ENCODE peak calls at places on chromosome 7, in eight cellular contexts. I is HAP-1; M is left ventricle myocardium inferior; U is GM23338; O is CD8-positive, alpha-beta memory T cell; D is heart left ventricle; K is lower lobe of right lung; H is PC-3. N is an unnamed sample.
A peak's percentile ranks its signal among the peaks of the same experiment; 100 is the strongest.

GRCh38 chr7:156478486-156478885 is 162.1 kb upstream of the RNF32 start:
- DNase-seq in I (no peak), M (no peak), U (no peak), O (no peak), D (no peak), K (no peak), H (no peak), N (no peak)

GRCh38 chr7:94182066-94182465 is 177.9 kb upstream of the BET1 start:
- DNase-seq in I (no peak), M (no peak), U (no peak), O (no peak), D (no peak), K (no peak), H (peak; percentile 80), N (no peak)

GRCh38 chr7:134645935-134646334 is 718 bp upstream of the BPGM start:
- DNase-seq in I (no peak), M (no peak), U (peak; percentile 6), O (no peak), D (no peak), K (no peak), H (peak; percentile 12), N (no peak)

GRCh38 chr7:150570712-150571465 is 3.7 kb downstream of the GIMAP4 start:
- DNase-seq in I (no peak), M (no peak), U (no peak), O (no peak), D (no peak), K (no peak), H (no peak), N (no peak)

GRCh38 chr7:100917018-100917365 is 21.3 kb upstream of the ACHE start:
- DNase-seq in I (no peak), M (no peak), U (no peak), O (no peak), D (no peak), K (no peak), H (no peak), N (no peak)

GRCh38 chr7:33128631-33128989 is 754 bp upstream of the BBS9 start:
- DNase-seq in I (no peak), M (no peak), U (no peak), O (no peak), D (no peak), K (no peak), H (no peak), N (no peak)

GRCh38 chr7:67673861-67674260 is 677.2 kb downstream of the TYW1 start:
- DNase-seq in I (no peak), M (no peak), U (no peak), O (no peak), D (no peak), K (no peak), H (no peak), N (no peak)

GRCh38 chr7:122974229-122974628 is 21.3 kb downstream of the TAS2R16 start:
- DNase-seq in I (no peak), M (no peak), U (peak; percentile 28), O (no peak), D (no peak), K (no peak), H (no peak), N (no peak)

GRCh38 chr7:16708980-16709379 is 44.6 kb upstream of the TSPAN13 start:
- DNase-seq in I (no peak), M (no peak), U (peak; percentile 15), O (no peak), D (no peak), K (no peak), H (peak; percentile 82), N (no peak)

GRCh38 chr7:27101906-27102577 is 441 bp downstream of the HOXA2 start:
- DNase-seq in I (no peak), M (no peak), U (peak; percentile 35), O (no peak), D (no peak), K (no peak), H (no peak), N (no peak)

GRCh38 chr7:130394421-130395188 is 14.3 kb downstream of the CPA1 start:
- DNase-seq in I (no peak), M (no peak), U (peak; percentile 11), O (no peak), D (no peak), K (no peak), H (no peak), N (no peak)

GRCh38 chr7:120054376-120055100 is 218.4 kb upstream of the KCND2 start:
- DNase-seq in I (no peak), M (no peak), U (no peak), O (no peak), D (no peak), K (no peak), H (no peak), N (no peak)

GRCh38 chr7:77409005-77409738 is 7.0 kb downstream of the GSAP start:
- DNase-seq in I (peak; percentile 67), M (no peak), U (no peak), O (no peak), D (no peak), K (no peak), H (peak; percentile 84), N (no peak)

GRCh38 chr7:47337021-47337492 is 244.9 kb downstream of the TNS3 start:
- DNase-seq in I (no peak), M (no peak), U (no peak), O (no peak), D (no peak), K (no peak), H (no peak), N (no peak)

GRCh38 chr7:111927383-111928019 is 278.7 kb downstream of the DOCK4 start:
- DNase-seq in I (peak; percentile 88), M (no peak), U (peak; percentile 68), O (no peak), D (no peak), K (no peak), H (no peak), N (no peak)

GRCh38 chr7:73893342-73894101 is 32.6 kb downstream of the TMEM270 start:
- DNase-seq in I (no peak), M (peak; percentile 85), U (no peak), O (no peak), D (peak; percentile 90), K (peak; percentile 59), H (no peak), N (no peak)

DNA sequence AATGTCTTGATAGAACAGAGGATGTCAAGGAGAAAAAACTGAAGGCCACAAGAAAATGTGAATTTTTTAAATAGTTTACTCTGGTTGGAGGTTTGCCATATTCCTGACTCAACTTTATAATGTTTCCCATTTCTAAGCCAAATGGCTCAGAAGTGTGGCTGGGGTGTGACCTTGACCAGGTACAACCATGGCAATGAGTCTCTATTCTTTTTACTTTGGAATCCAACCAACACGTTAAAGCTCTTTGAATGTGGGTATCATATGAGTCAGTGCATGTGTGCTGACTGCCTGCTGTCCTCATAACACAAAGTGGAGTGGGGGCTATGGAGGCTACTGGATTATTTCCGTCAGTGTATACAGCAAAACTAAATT is 33.5 kb upstream of the DLD start:
- DNase-seq in I (no peak), M (no peak), U (no peak), O (no peak), D (no peak), K (no peak), H (peak; percentile 76), N (no peak)
- H3K4me1 ChIP-seq in I (no peaks in the 10 kb centered on the region), M (no peaks in the 10 kb centered on the region), U (no peaks in the 10 kb centered on the region), O (peaks cover 23% of the 10 kb centered on the region), D (no peaks in the 10 kb centered on the region), K (peaks cover 10% of the 10 kb centered on the region), H (peaks cover 17% of the 10 kb centered on the region), N (peaks cover 9% of the 10 kb centered on the region)

GRCh38 chr7:154676422-154677073 is 326.4 kb downstream of the PAXIP1 start:
- DNase-seq in I (no peak), M (no peak), U (no peak), O (no peak), D (no peak), K (peak; percentile 54), H (no peak), N (no peak)
- H3K4me3 ChIP-seq in I (no peak overlapping the region), M (no peak overlapping the region), U (no peak overlapping the region), O (no peak overlapping the region), D (no peak overlapping the region), K (no peak overlapping the region), H (no peak overlapping the region), N (no peak overlapping the region)

GRCh38 chr7:105323366-105323765 is 65.4 kb downstream of the SRPK2 start:
- DNase-seq in I (no peak), M (no peak), U (no peak), O (no peak), D (no peak), K (no peak), H (no peak), N (no peak)

GRCh38 chr7:105320896-105321295 is 67.8 kb downstream of the SRPK2 start:
- DNase-seq in I (no peak), M (no peak), U (no peak), O (no peak), D (no peak), K (no peak), H (no peak), N (no peak)

GRCh38 chr7:105319578-105319977 is 69.1 kb downstream of the SRPK2 start:
- DNase-seq in I (no peak), M (no peak), U (no peak), O (no peak), D (no peak), K (no peak), H (no peak), N (no peak)

GRCh38 chr7:105325225-105325904 is 63.4 kb downstream of the SRPK2 start:
- DNase-seq in I (no peak), M (no peak), U (no peak), O (no peak), D (no peak), K (no peak), H (no peak), N (no peak)

DNA sequence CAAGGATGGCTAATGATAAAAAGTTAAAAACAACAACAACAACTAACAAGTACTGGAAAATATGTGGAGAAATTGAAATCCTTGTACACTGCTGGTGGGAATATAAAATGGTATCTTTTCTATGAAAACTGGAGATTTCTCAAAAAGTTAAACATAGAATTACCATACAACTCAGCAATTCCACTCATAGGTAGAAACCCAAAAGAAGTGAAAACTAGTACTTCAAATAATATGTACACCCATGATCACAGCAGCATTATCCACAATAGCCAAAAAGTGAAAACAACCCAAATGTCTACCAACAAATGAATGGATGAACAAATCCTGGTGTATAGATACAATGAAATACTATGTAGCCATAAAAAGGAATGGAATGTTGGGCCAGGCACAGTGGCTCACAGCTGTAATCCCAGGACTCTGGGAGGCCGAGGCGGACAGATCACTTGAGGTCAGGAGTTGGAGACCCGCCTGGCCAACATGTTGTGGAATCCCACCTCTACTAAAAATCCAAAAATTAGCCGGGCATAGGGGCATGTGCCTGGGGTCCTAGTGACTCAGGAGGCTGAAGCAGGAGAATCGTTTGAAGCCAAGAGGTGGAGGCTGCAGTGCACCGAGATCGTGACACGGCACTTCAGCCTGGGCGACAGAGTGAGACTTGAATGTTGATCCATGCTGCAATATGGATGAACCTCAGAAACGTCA is 66.8 kb downstream of the SRPK2 start:
- DNase-seq in I (no peak), M (no peak), U (no peak), O (no peak), D (no peak), K (no peak), H (no peak), N (no peak)
- H3K27me3 ChIP-seq in I (no peaks in the 10 kb centered on the region), M (no peaks in the 10 kb centered on the region), U (no peaks in the 10 kb centered on the region), O (no peaks in the 10 kb centered on the region), D (no peaks in the 10 kb centered on the region), K (no peaks in the 10 kb centered on the region), H (no peaks in the 10 kb centered on the region), N (no peaks in the 10 kb centered on the region)

DNA sequence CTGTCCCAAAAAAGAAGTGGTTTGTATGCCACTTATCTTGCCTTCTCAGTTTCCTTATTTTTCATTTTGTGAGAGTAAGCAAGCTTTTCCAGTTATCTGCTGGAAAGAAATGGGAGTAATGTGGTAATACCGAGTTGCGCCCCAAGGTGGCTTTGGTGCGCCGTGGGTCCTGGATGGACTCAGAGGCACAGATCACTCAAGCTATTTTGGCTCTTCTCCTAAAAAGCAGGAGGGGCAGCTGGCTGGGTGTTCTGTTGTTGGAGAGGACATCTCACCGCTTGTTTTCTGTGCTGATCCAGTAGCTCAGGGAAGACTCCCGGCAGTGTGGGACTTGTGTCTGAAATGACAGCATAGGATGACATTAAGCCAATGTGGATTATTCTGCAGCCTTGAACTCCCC is 16.4 kb downstream of the PRKRIP1 start:
- DNase-seq in I (no peak), M (peak; percentile 46), U (peak; percentile 80), O (peak; percentile 23), D (no peak), K (no peak), H (peak; percentile 43), N (no peak)
- H3K4me1 ChIP-seq in I (no peaks in the 10 kb centered on the region), M (peaks cover 12% of the 10 kb centered on the region), U (no peaks in the 10 kb centered on the region), O (peaks cover 40% of the 10 kb centered on the region), D (peaks cover 6% of the 10 kb centered on the region), K (peaks cover 7% of the 10 kb centered on the region), H (no peaks in the 10 kb centered on the region), N (no peaks in the 10 kb centered on the region)

N was measured in upper lobe of right lung.